ENCODE peak calls at places on chromosomes 3 and 15, in five cellular contexts. U is cardiac fibroblast, T is mammary epithelial cell, B is upper lobe of left lung, C is nephron progenitor cell. K is an unnamed sample.

GRCh38 chr15:39591141-39591895 is 10.4 kb downstream of the THBS1 start:
- DNase-seq in U (peak), T (peak), B (no peak), C (no peak), K (no peak)

GRCh38 chr3:170356596-170357175 is 829 bp upstream of the SKIL start:
- DNase-seq in U (peak), T (peak), B (peak), C (peak), K (peak)

GRCh38 chr3:16503191-16503776 is 10.2 kb downstream of the RFTN1 start:
- DNase-seq in U (no peak), T (no peak), B (no peak), C (no peak), K (no peak)

GRCh38 chr3:100400424-100400781 is 486 bp downstream of the TOMM70 start:
- DNase-seq in U (peak), T (peak), B (no peak), C (no peak), K (no peak)

GRCh38 chr15:62962101-62962995 is 80.2 kb upstream of the TPM1 start:
- DNase-seq in U (no peak), T (no peak), B (peak), C (no peak), K (no peak)

GRCh38 chr3:13539671-13540070 is 9.3 kb upstream of the FBLN2 start:
- DNase-seq in U (no peak), T (no peak), B (no peak), C (no peak), K (no peak)

GRCh38 chr3:53134631-53135232 is 4.5 kb upstream of the RFT1 start:
- DNase-seq in U (peak), T (peak), B (peak), C (peak), K (peak)

GRCh38 chr3:23324745-23325144 is 121.6 kb downstream of the UBE2E2 start:
- DNase-seq in U (peak), T (peak), B (no peak), C (no peak), K (no peak)

GRCh38 chr3:38454179-38454883 is 641 bp downstream of the ACVR2B start:
- DNase-seq in U (peak), T (peak), B (peak), C (peak), K (no peak)

GRCh38 chr3:39501982-39502837 is 34.7 kb downstream of the MOBP start:
- DNase-seq in U (no peak), T (no peak), B (peak), C (no peak), K (no peak)

GRCh38 chr3:45711936-45712335 is 22.7 kb downstream of the SACM1L start:
- DNase-seq in U (peak), T (no peak), B (no peak), C (no peak), K (no peak)

GRCh38 chr3:89372456-89372855 is 265.0 kb downstream of the EPHA3 start:
- DNase-seq in U (peak), T (peak), B (no peak), C (no peak), K (no peak)

GRCh38 chr3:42741796-42742195 is 31.3 kb downstream of the CCDC13 start:
- DNase-seq in U (no peak), T (no peak), B (no peak), C (no peak), K (no peak)

GRCh38 chr15:85707519-85708338 is 87.0 kb downstream of the KLHL25 start:
- DNase-seq in U (peak), T (no peak), B (no peak), C (no peak), K (no peak)

GRCh38 chr3:11820540-11821041 is 26.1 kb downstream of the TAMM41 start:
- DNase-seq in U (peak), T (no peak), B (no peak), C (peak), K (no peak)

GRCh38 chr3:174197416-174197815 is 661.7 kb upstream of the NAALADL2 start:
- DNase-seq in U (no peak), T (no peak), B (no peak), C (no peak), K (no peak)

GRCh38 chr3:115658337-115659181 is 35.2 kb downstream of the GAP43 start:
- DNase-seq in U (peak), T (peak), B (peak), C (peak), K (peak)

GRCh38 chr3:116078561-116078960 is 366.7 kb downstream of the LSAMP start:
- DNase-seq in U (no peak), T (no peak), B (peak), C (no peak), K (no peak)

GRCh38 chr3:50604110-50604621 is 7.4 kb downstream of the CISH start:
- DNase-seq in U (no peak), T (no peak), B (no peak), C (no peak), K (no peak)

GRCh38 chr3:78633626-78634025 is 1134.2 kb downstream of the ROBO1 start:
- DNase-seq in U (peak), T (no peak), B (no peak), C (no peak), K (no peak)

GRCh38 chr3:138456961-138457862 is 22.8 kb downstream of the ESYT3 start:
- DNase-seq in U (no peak), T (no peak), B (no peak), C (no peak), K (no peak)

GRCh38 chr3:128318275-128318920 is 148.3 kb downstream of the DNAJB8 start:
- DNase-seq in U (no peak), T (no peak), B (no peak), C (no peak), K (no peak)

GRCh38 chr15:52780172-52780980 is 9.8 kb downstream of the ONECUT1 start:
- DNase-seq in U (peak), T (peak), B (no peak), C (peak), K (peak)

GRCh38 chr3:116981088-116981487 is 271.5 kb downstream of the TUSC7 start:
- DNase-seq in U (no peak), T (no peak), B (no peak), C (no peak), K (no peak)

GRCh38 chr15:92801412-92801773 is 98.7 kb upstream of the CHD2 start:
- DNase-seq in U (peak), T (peak), B (no peak), C (no peak), K (no peak)

GRCh38 chr15:33154366-33155166 is 39.9 kb downstream of the FMN1 start:
- DNase-seq in U (peak), T (peak), B (no peak), C (no peak), K (no peak)

GRCh38 chr15:60096157-60096556 is 92.0 kb downstream of the FOXB1 start:
- DNase-seq in U (peak), T (no peak), B (no peak), C (no peak), K (no peak)

GRCh38 chr3:154517404-154517803 is 87.4 kb upstream of the GPR149 start:
- DNase-seq in U (no peak), T (no peak), B (no peak), C (no peak), K (no peak)

GRCh38 chr3:122947621-122948202 is 79.9 kb downstream of the SEMA5B start:
- DNase-seq in U (peak), T (no peak), B (no peak), C (no peak), K (no peak)

GRCh38 chr15:69578252-69578651 is 125.6 kb downstream of the RPLP1 start:
- DNase-seq in U (no peak), T (no peak), B (no peak), C (no peak), K (no peak)

GRCh38 chr3:141914311-141914710 is 37.9 kb downstream of the ATP1B3 start:
- DNase-seq in U (no peak), T (no peak), B (no peak), C (no peak), K (no peak)

GRCh38 chr3:112111785-112112402 is 21.2 kb downstream of the GCSAM start:
- DNase-seq in U (peak), T (peak), B (no peak), C (peak), K (no peak)

GRCh38 chr15:96285715-96286367 is 44.7 kb upstream of the NR2F2 start:
- DNase-seq in U (no peak), T (no peak), B (peak), C (no peak), K (no peak)

GRCh38 chr3:39286771-39287170 is 6.9 kb upstream of the CX3CR1 start:
- DNase-seq in U (no peak), T (no peak), B (no peak), C (no peak), K (no peak)

DNA sequence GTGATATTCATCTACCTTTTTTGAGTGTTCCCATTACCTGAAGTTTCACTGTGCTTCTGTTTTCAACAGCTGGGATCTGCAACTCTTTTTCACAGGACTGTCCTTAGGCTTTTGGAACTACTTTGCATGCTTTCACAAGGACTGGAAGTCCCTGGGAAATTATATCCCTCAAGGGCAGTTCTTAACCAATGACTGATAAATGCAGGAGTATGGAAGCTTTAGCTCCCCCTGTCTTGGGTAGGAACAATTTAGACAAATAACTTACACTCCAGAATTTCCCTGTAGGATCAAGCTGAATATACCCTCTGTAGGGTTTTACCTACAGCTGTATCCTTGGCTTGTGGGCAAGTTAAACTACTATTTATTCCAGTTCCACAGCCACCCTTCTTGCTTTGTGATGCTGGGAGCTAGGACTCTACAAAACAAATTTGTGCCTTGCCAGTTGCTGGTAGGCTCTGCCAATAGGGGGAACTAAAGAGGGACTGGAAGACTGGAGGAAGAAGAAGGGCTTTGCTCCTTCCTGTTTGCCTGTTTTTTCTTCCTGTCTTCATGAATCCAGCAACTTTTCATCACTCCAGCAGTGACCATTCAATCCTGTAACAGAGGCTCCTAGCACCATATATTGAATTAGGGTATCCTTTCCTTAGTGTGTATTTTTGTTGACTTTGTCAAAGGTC is 6.8 kb upstream of the ZNF280D start:
- DNase-seq in U (peak), T (peak), B (no peak), C (no peak), K (no peak)
- TF ChIP-seq CTCF in U (peak), T (peak), B (no peak), C (no peak), K (no peak)

GRCh38 chr3:159486580-159486979 is 502.1 kb upstream of the IL12A start:
- DNase-seq in U (no peak), T (peak), B (no peak), C (peak), K (no peak)
- TF ChIP-seq CTCF in U (peak), T (no peak), B (no peak), C (peak), K (no peak)

GRCh38 chr3:160490166-160490565 is 40.6 kb upstream of the TRIM59 start:
- DNase-seq in U (no peak), T (no peak), B (no peak), C (no peak), K (no peak)

GRCh38 chr3:160481856-160482255 is 32.3 kb upstream of the TRIM59 start:
- DNase-seq in U (no peak), T (no peak), B (no peak), C (no peak), K (no peak)

GRCh38 chr3:160482796-160483195 is 33.2 kb upstream of the TRIM59 start:
- DNase-seq in U (no peak), T (no peak), B (no peak), C (no peak), K (no peak)

GRCh38 chr3:160485931-160486330 is 36.3 kb upstream of the TRIM59 start:
- DNase-seq in U (no peak), T (no peak), B (no peak), C (no peak), K (no peak)

DNA sequence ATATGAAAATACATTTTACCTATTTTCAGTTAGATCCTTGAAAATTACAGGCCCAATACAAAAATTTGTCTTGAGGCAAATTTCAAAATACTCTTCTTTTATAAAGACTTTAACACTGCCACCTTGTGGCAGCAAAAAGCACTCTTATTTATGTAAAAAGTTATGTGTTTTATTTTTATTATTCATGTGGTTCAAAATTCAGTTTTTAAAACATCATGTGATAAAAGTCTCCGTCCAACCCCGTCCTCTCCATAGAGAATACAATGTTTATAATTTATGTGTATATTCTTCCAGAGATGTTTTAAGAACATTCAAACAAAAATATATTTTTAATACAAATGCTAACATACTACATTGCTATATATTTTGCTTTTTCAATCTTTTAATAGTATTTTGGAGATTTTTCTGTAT is 36.9 kb upstream of the TRIM59 start:
- DNase-seq in U (peak), T (no peak), B (no peak), C (no peak), K (no peak)
- TF ChIP-seq CTCF in U (peak), T (peak), B (peak), C (peak), K (peak)

DNA sequence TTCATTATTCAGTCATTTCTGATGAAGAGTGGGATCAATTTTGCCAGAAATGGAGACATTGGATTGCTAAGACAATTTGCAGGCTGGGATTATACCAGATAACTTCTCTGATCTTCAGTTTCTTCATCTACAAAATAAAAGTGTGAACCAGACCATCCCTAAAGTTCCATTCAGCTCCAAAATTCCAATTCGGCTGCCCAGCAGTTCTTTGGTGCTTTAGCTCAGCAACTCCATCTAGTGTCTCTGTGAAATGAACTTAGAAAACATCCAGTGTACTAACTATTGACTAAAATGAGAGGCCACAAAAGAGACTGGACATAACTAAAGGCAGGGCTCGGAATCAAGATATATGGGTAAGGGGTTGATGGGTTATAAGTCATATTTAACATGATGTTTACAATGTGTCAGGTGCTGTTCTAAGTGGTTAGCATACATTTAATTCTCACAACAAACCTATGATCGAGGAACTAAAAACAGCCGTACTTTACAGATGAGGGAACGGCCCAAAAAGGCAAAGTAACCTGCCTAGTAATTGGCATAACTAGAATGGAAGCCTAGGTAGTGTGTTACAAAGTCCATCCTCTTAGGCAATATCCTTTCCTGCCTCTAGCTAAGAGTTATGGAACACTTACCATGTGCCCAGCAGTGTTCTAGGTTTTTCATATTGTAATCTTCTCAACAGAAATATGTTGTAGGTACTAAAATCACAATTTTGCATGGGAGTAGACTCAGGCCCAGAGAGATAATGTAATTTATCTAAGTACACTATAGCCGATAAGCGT is 17.0 kb downstream of the THAP10 start:
- DNase-seq in U (peak), T (peak), B (no peak), C (no peak), K (no peak)
- TF ChIP-seq CTCF in U (peak), T (peak), B (no peak), C (no peak), K (no peak)

GRCh38 chr3:142983318-142983717 is 18.1 kb upstream of the U2SURP start:
- DNase-seq in U (no peak), T (no peak), B (no peak), C (no peak), K (no peak)

GRCh38 chr3:142984255-142984654 is 17.1 kb upstream of the U2SURP start:
- DNase-seq in U (no peak), T (no peak), B (no peak), C (no peak), K (no peak)

GRCh38 chr3:142977399-142977728 is 13.9 kb upstream of the PAQR9 start:
- DNase-seq in U (peak), T (peak), B (no peak), C (no peak), K (no peak)

GRCh38 chr3:142981901-142982773 is 18.7 kb upstream of the PAQR9 start:
- DNase-seq in U (no peak), T (no peak), B (no peak), C (no peak), K (no peak)

GRCh38 chr3:142981108-142981507 is 17.6 kb upstream of the PAQR9 start:
- DNase-seq in U (peak), T (no peak), B (no peak), C (no peak), K (no peak)
- TF ChIP-seq CTCF in U (no peak), T (no peak), B (no peak), C (no peak), K (no peak)

DNA sequence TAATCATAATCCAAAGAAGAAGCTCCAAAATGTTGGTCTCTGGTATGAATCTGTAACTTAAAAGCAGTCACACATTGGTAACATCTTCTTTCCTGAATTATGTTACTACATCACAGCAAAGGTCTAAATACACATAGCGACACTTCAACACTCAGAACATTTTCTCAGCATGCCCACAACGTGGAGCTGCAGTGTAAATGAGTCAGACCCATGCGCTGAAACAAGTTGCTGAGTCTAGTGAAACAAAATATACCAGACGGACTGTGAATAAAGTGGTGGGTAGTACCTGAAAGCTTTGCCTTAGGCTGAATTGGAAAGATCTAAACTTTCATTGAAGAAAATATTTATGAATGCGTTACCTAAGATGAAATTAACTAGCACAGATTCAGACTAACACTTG is 33.2 kb upstream of the GOLGA8B start:
- DNase-seq in U (peak), T (peak), B (no peak), C (no peak), K (no peak)
- TF ChIP-seq CTCF in U (peak), T (peak), B (no peak), C (no peak), K (no peak)

DNA sequence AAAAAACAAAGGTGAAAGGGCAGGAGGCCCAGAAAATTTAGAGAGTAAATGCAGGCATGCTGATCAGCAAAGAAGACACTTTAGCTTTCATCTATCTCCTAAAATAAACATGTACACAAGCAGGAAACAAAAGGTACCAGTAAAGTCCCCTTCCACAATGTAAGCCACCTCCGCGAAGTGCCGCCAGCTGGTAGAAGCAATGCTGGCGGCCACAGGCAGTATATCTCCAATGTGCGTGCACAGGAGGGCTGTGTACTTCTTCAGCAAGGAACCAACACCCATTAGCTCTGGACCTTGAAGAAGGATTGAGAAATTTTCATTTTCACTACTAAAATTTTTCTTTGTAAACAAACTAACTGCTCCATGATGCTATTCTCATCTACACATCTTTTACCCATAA is 75.4 kb downstream of the HERC2 start:
- DNase-seq in U (no peak), T (no peak), B (no peak), C (no peak), K (no peak)
- TF ChIP-seq CTCF in U (no peak), T (no peak), B (no peak), C (no peak), K (no peak)

DNA sequence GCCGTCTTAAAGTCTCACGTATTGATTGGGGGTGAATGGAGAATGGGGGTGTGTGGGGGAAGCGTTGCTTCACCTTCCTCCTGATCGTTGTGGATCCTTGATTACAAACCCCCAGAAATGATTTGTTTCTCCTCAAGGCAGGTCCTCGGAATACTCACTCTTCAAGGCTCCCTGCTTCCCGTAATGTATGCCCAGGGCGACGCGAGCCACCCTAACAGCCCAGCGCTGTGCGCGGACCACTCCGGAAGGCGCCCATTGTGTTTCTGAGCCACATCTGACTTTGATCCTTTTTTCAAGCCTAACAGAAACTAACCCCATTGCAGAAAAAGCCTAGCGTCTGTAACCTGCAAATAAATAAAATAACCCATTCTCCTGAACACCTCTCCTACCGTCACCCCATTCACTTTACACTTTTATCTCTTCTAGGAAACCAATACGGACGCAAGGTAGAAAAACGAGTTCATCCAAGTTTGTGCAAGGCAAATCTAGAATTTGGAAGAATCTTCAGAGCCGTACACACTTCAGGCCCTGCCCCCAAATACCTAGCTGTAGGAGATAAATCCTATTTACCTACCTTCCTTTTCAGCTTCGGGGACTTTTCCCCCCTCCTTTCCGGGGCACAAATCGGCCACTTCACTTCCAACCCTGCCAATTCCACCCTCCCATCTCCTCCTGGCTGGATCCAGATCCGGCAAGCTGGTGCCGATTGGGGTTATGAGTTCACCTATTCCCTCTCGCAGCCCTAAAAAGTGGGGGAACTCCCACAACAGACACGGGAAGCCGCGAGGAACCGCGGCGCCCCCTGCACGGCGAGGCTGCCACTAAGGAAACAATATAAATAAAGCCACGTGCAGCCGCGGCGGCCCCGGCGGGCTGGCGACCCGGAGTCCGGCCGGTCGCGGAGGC is 1.1 kb downstream of the PRTG start:
- DNase-seq in U (peak), T (peak), B (no peak), C (peak), K (no peak)
- TF ChIP-seq CTCF in U (peak), T (no peak), B (no peak), C (no peak), K (no peak)

K was measured in activated B cell treated with CpG ODN at 0.5 μM for 24 hours.